ENCODE peak calls at places on chromosomes 4 and X, in seven cellular contexts. G, M, X, A, Y, K and V are unnamed samples. For H3K4me1, the result is how much of the 10 kb centered on the place peaks cover.

GRCh38 chrX:19334945-19335626 is 8.6 kb upstream of the PDHA1 start:
- DNase-seq in G (peak), M (no peak), X (peak), A (peak), Y (peak), K (no peak), V (peak)

GRCh38 chrX:42678133-42678532 is 99.8 kb downstream of the PPP1R2C start:
- DNase-seq in G (peak), M (peak), X (no peak), A (no peak), Y (peak), K (peak), V (no peak)

GRCh38 chr4:105765690-105766407 is 57.3 kb downstream of the GSTCD start:
- DNase-seq in G (no peak), M (peak), X (no peak), A (peak), Y (peak), K (peak), V (no peak)

GRCh38 chrX:18873189-18873791 is 110.6 kb downstream of the PHKA2 start:
- DNase-seq in G (no peak), M (peak), X (no peak), A (peak), Y (peak), K (no peak), V (no peak)

GRCh38 chrX:47587906-47588735 is 5.9 kb downstream of the TIMP1 start:
- DNase-seq in G (no peak), M (no peak), X (no peak), A (no peak), Y (no peak), K (peak), V (no peak)

GRCh38 chr4:180923476-180923875 is 1319.7 kb upstream of the TENM3 start:
- DNase-seq in G (no peak), M (peak), X (no peak), A (no peak), Y (peak), K (no peak), V (no peak)

GRCh38 chrX:37825225-37825842 is 22.0 kb downstream of the DYNLT3 start:
- DNase-seq in G (peak), M (peak), X (peak), A (peak), Y (peak), K (peak), V (peak)

GRCh38 chr4:76177709-76178108 is 29.5 kb upstream of the NUP54 start:
- DNase-seq in G (no peak), M (peak), X (no peak), A (no peak), Y (no peak), K (no peak), V (no peak)

GRCh38 chr4:31045724-31046318 is 325.7 kb downstream of the PCDH7 start:
- DNase-seq in G (peak), M (peak), X (peak), A (no peak), Y (peak), K (peak), V (no peak)

GRCh38 chrX:26783512-26784225 is 567.7 kb downstream of the MAGEB5 start:
- DNase-seq in G (peak), M (peak), X (peak), A (peak), Y (peak), K (peak), V (peak)

GRCh38 chr4:33650036-33650435 is 2594.3 kb downstream of the ARAP2 start:
- DNase-seq in G (no peak), M (no peak), X (no peak), A (no peak), Y (no peak), K (no peak), V (no peak)

GRCh38 chrX:48782795-48783194 is 3.6 kb upstream of the GATA1 start:
- DNase-seq in G (no peak), M (no peak), X (no peak), A (no peak), Y (no peak), K (no peak), V (no peak)

GRCh38 chr4:42633605-42634388 is 23.1 kb downstream of the ATP8A1 start:
- DNase-seq in G (no peak), M (no peak), X (no peak), A (no peak), Y (no peak), K (no peak), V (no peak)

GRCh38 chr4:149708513-149709175 is 107.0 kb downstream of the IQCM start:
- DNase-seq in G (no peak), M (peak), X (no peak), A (peak), Y (peak), K (peak), V (no peak)

GRCh38 chrX:9821581-9821980 is 35.4 kb downstream of the SHROOM2 start:
- DNase-seq in G (no peak), M (no peak), X (no peak), A (no peak), Y (no peak), K (no peak), V (no peak)

GRCh38 chrX:15404712-15405111 is 20.5 kb upstream of the VEGFD start:
- DNase-seq in G (no peak), M (peak), X (no peak), A (no peak), Y (no peak), K (peak), V (no peak)

GRCh38 chr4:65661469-65661868 is 8.8 kb downstream of the EPHA5 start:
- DNase-seq in G (no peak), M (no peak), X (peak), A (no peak), Y (peak), K (no peak), V (no peak)

GRCh38 chr4:128863314-128864075 is 54.0 kb downstream of the JADE1 start:
- DNase-seq in G (peak), M (peak), X (peak), A (peak), Y (peak), K (peak), V (peak)

GRCh38 chr4:53012738-53013137 is 150.6 kb downstream of the RASL11B start:
- DNase-seq in G (no peak), M (peak), X (no peak), A (no peak), Y (no peak), K (peak), V (no peak)

GRCh38 chr4:189364032-189364449 is 576.6 kb upstream of the FRG1 start:
- DNase-seq in G (no peak), M (no peak), X (no peak), A (no peak), Y (no peak), K (no peak), V (no peak)

GRCh38 chrX:39397561-39398200 is 596.4 kb downstream of the MID1IP1 start:
- DNase-seq in G (no peak), M (no peak), X (no peak), A (no peak), Y (no peak), K (no peak), V (peak)

GRCh38 chr4:99078336-99078735 is 10.3 kb downstream of the ADH5 start:
- DNase-seq in G (no peak), M (no peak), X (no peak), A (no peak), Y (no peak), K (no peak), V (no peak)

GRCh38 chr4:98394134-98394533 is 132.9 kb downstream of the RAP1GDS1 start:
- DNase-seq in G (no peak), M (no peak), X (no peak), A (no peak), Y (no peak), K (no peak), V (no peak)

DNA sequence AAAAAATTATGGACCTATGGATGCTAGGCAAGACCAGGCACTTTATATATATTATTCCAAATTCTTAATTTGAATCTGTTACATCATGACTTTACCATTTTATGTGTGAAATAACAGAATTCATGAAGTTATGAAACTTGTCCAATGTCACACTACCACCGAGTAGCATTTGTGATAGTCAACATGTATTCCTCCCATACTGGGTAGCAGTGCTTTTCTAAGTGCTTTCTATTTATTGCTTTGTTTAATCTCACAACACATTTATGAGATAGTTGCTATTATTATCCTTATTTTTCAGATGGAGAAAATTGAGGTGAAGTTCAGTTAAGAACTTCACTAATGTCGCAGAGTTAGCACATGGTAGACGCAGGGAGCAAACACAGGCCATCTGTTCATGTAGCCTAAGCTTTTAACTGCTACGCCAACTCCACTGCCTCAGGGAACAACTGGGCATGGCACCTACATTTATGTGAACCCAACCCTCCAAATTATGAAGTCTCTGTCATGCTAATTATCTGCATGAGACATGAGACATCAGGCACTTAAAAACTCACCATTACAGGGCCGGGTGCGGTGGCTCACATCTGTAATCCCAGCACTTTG is 20.8 kb downstream of the GUCY1A1 start:
- DNase-seq in G (no peak), M (no peak), X (no peak), A (no peak), Y (no peak), K (no peak), V (no peak)
- H3K4me1 ChIP-seq in G (under half), M (under half), X (under half), A (under half), Y (under half), K (under half), V (under half)

GRCh38 chrX:70464051-70464450 is 19.4 kb downstream of the DLG3 start:
- DNase-seq in G (no peak), M (no peak), X (no peak), A (no peak), Y (no peak), K (no peak), V (no peak)

GRCh38 chrX:70470850-70471289 is 26.2 kb downstream of the DLG3 start:
- DNase-seq in G (no peak), M (no peak), X (peak), A (no peak), Y (peak), K (no peak), V (no peak)

GRCh38 chrX:70466968-70467367 is 22.3 kb downstream of the DLG3 start:
- DNase-seq in G (no peak), M (no peak), X (no peak), A (no peak), Y (no peak), K (no peak), V (no peak)

DNA sequence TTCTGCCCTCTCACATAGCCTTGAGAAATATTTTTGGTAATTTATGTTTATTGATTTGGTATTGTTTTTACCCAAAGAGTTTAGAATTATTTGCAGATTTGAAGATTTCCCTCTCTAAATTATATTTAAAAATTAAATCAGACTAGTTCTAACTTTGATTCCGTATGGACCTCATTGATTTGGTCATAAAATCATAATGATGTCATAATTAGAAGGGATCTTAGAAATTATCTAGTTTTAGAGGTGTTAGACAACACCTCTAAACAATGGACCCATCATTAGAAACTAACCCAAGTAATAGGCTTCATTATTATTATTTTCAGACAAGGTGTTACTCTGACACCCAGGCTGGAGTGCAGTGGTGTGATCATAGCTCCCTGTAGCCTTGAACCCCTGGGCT is 24.1 kb downstream of the DLG3 start:
- DNase-seq in G (no peak), M (no peak), X (no peak), A (no peak), Y (no peak), K (no peak), V (no peak)
- TF ChIP-seq EZH2phosphoT487 in G (no peak), M (no peak), X (no peak), A (no peak), Y (no peak), K (no peak), V (no peak)

GRCh38 chr4:41506071-41506470 is 31.9 kb upstream of the LIMCH1 start:
- DNase-seq in G (no peak), M (peak), X (no peak), A (no peak), Y (peak), K (no peak), V (no peak)
- H3K4me1 ChIP-seq in G (under half), M (under half), X (under half), A (under half), Y (under half), K (under half), V (under half)

DNA sequence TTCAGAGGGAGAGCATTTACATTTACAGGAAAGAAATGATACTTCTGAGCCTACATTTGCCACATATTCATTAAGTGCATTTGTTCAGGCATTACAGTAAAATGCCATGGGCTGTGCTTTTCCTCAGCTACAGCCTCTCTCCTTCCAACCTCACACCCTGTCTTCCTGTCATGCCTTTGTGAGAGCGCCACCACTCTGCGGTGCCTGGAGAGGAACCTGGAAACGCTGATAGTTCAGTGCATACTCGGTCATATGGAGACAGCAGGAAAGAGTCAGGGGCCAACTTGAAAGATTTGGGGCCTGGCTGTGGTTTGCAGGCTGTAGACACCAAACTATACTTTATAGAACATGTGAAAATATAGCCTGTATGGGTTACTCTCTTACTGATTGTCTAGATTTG is 40.5 kb downstream of the NFKB1 start:
- DNase-seq in G (no peak), M (no peak), X (no peak), A (no peak), Y (no peak), K (no peak), V (peak)
- TF ChIP-seq EZH2phosphoT487 in G (no peak), M (no peak), X (no peak), A (no peak), Y (no peak), K (no peak), V (no peak)

DNA sequence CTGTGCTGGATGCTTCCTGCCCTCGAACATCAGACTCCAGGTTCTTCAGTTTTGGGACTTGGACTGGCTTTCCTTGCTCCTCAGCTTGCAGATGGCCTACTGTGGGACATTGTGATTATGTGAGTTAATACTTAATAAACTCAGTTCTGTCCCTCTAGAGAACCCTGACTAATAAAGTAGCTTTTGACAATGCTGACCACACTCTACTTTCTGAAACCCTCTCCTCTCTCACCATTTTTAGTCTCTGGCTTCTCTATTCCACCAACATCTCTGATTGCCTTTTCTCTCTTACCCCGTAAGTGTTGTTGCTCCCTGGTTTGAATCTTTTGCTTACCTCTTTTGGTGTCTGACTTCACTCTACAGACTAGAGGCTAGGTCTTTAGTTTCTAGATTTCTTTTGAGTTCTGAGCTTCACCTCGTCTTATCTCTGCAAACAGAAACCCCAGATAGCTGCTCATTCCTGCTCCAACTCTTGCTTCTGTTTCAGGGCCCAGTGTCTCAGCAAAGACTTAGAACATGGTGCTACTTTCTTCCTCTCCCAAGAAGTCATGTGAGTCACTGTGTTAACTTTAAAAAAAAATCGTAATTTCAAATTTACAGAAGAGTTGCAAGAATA is 11.4 kb downstream of the TMSB4X start:
- DNase-seq in G (no peak), M (no peak), X (no peak), A (no peak), Y (no peak), K (no peak), V (no peak)
- H3K4me1 ChIP-seq in G (under half), M (under half), X (under half), A (under half), Y (under half), K (under half), V (under half)